ENCODE peak calls at places on chromosome 14, in six cellular contexts. D is activated CD8-positive, alpha-beta memory T cell treated with anti-CD3 and anti-CD28 coated beads for 1 hour; G is nucleus accumbens; P is cardiac muscle cell; V is GM10248; Y is uterus. O is an unnamed sample.

GRCh38 chr14:38790916-38791315 is 312.1 kb downstream of the SEC23A start:
- DNase-seq in D (no peak), G (no peak), P (no peak), V (no peak), Y (no peak), O (no peak)

GRCh38 chr14:63896278-63896720 is 43.5 kb downstream of the SYNE2 start:
- DNase-seq in D (no peak), G (no peak), P (peak), V (no peak), Y (peak), O (peak)

GRCh38 chr14:34237098-34237497 is 224.9 kb downstream of the SPTSSA start:
- DNase-seq in D (no peak), G (no peak), P (no peak), V (no peak), Y (no peak), O (no peak)

GRCh38 chr14:53047302-53047701 is 96.5 kb upstream of the FERMT2 start:
- DNase-seq in D (no peak), G (no peak), P (no peak), V (no peak), Y (no peak), O (no peak)

GRCh38 chr14:102967506-102967795 is 45.0 kb downstream of the AMN start:
- DNase-seq in D (no peak), G (no peak), P (no peak), V (no peak), Y (no peak), O (no peak)

GRCh38 chr14:71662291-71662790 is 269.9 kb upstream of the RGS6 start:
- DNase-seq in D (no peak), G (no peak), P (no peak), V (no peak), Y (no peak), O (no peak)

GRCh38 chr14:63468273-63468672 is 74.9 kb downstream of the PPP2R5E start:
- DNase-seq in D (no peak), G (no peak), P (no peak), V (no peak), Y (no peak), O (no peak)

GRCh38 chr14:55333785-55334485 is 62.7 kb downstream of the FBXO34 start:
- DNase-seq in D (no peak), G (no peak), P (no peak), V (no peak), Y (no peak), O (no peak)

GRCh38 chr14:25833341-25834121 is 764.3 kb downstream of the NOVA1 start:
- DNase-seq in D (no peak), G (no peak), P (peak), V (no peak), Y (peak), O (peak)

GRCh38 chr14:75539562-75540478 is 17.6 kb downstream of the BATF start:
- DNase-seq in D (no peak), G (no peak), P (no peak), V (peak), Y (no peak), O (no peak)

GRCh38 chr14:59585891-59586554 is 9.4 kb upstream of the CCDC175 start:
- DNase-seq in D (no peak), G (no peak), P (peak), V (no peak), Y (no peak), O (peak)

GRCh38 chr14:101573289-101573688 is 12.0 kb downstream of the DIO3 start:
- DNase-seq in D (no peak), G (no peak), P (no peak), V (no peak), Y (no peak), O (no peak)

GRCh38 chr14:45940318-45940717 is 687.3 kb upstream of the MIS18BP1 start:
- DNase-seq in D (no peak), G (no peak), P (no peak), V (no peak), Y (no peak), O (no peak)

GRCh38 chr14:101127239-101127638 is 223.7 kb upstream of the RTL1 start:
- DNase-seq in D (no peak), G (no peak), P (no peak), V (no peak), Y (no peak), O (no peak)

GRCh38 chr14:100537701-100538565 is 49.3 kb downstream of the BEGAIN start:
- DNase-seq in D (no peak), G (no peak), P (no peak), V (no peak), Y (peak), O (no peak)

GRCh38 chr14:47674546-47675238 is 713 bp downstream of the MDGA2 start:
- DNase-seq in D (no peak), G (no peak), P (no peak), V (no peak), Y (no peak), O (no peak)

GRCh38 chr14:90968025-90968424 is 92.4 kb downstream of the RPS6KA5 start:
- DNase-seq in D (no peak), G (no peak), P (peak), V (no peak), Y (no peak), O (peak)

GRCh38 chr14:20757963-20758362 is 10.2 kb upstream of the EDDM3B start:
- DNase-seq in D (no peak), G (no peak), P (no peak), V (peak), Y (no peak), O (no peak)

GRCh38 chr14:101707863-101708620 is 53.5 kb upstream of the PPP2R5C start:
- DNase-seq in D (no peak), G (no peak), P (no peak), V (no peak), Y (no peak), O (no peak)

GRCh38 chr14:89616425-89617141 is 199.6 kb upstream of the FOXN3 start:
- DNase-seq in D (no peak), G (no peak), P (peak), V (peak), Y (no peak), O (peak)

GRCh38 chr14:77301103-77301502 is 19.6 kb downstream of the POMT2 start:
- DNase-seq in D (no peak), G (peak), P (peak), V (peak), Y (peak), O (peak)

GRCh38 chr14:72847721-72848120 is 46.2 kb downstream of the DPF3 start:
- DNase-seq in D (no peak), G (no peak), P (no peak), V (no peak), Y (no peak), O (no peak)

GRCh38 chr14:51544901-51545300 is 106.8 kb upstream of the FRMD6 start:
- DNase-seq in D (no peak), G (no peak), P (no peak), V (no peak), Y (no peak), O (no peak)

GRCh38 chr14:23141706-23142467 is 22.8 kb upstream of the CEBPE start:
- DNase-seq in D (no peak), G (no peak), P (peak), V (no peak), Y (peak), O (peak)

GRCh38 chr14:43042408-43042807 is 1435.7 kb downstream of the LRFN5 start:
- DNase-seq in D (no peak), G (no peak), P (no peak), V (no peak), Y (no peak), O (no peak)

O was measured in brain microvascular endothelial cell.